ENCODE peak calls at places on chromosomes 5 and 9, in six cellular contexts. P is fibroblast of lung, F is neuronal stem cell, T is IMR-90, J is PC-3, C is H9. L is an unnamed sample.

GRCh38 chr9:125841444-125841843 is 94.3 kb downstream of the PBX3 start:
- DNase-seq in P (no peak), F (no peak), T (no peak), J (no peak), C (no peak), L (no peak)

GRCh38 chr9:113513111-113513510 is 49.6 kb downstream of the RGS3 start:
- DNase-seq in P (no peak), F (no peak), T (no peak), J (no peak), C (no peak), L (no peak)

GRCh38 chr9:82031538-82032280 is 43.1 kb downstream of the SPATA31D1 start:
- DNase-seq in P (peak; percentile 87), F (no peak), T (peak; percentile 88), J (peak; percentile 45), C (no peak), L (no peak)

GRCh38 chr5:172926008-172926523 is 33.2 kb upstream of the RPL26L1 start:
- DNase-seq in P (no peak), F (no peak), T (no peak), J (no peak), C (no peak), L (no peak)

GRCh38 chr5:166596043-166596442 is 1695.4 kb upstream of the WWC1 start:
- DNase-seq in P (no peak), F (no peak), T (no peak), J (no peak), C (no peak), L (no peak)

GRCh38 chr5:69503144-69503488 is 10.5 kb downstream of the OCLN start:
- DNase-seq in P (no peak), F (no peak), T (no peak), J (peak; percentile 41), C (no peak), L (no peak)

GRCh38 chr9:113707953-113708695 is 168.0 kb upstream of the ZNF618 start:
- DNase-seq in P (no peak), F (no peak), T (no peak), J (peak; percentile 2), C (no peak), L (no peak)

GRCh38 chr5:77255617-77256016 is 45.1 kb downstream of the PDE8B start:
- DNase-seq in P (no peak), F (no peak), T (no peak), J (no peak), C (no peak), L (no peak)

GRCh38 chr9:109320734-109321448 is at the start of gene EPB41L4B:
- DNase-seq in P (peak; percentile 75), F (peak; percentile 76), T (peak; percentile 69), J (peak; percentile 88), C (peak; percentile 96), L (peak; percentile 95)
- H3K9ac ChIP-seq in P (no peak within 1 kb of the TSS), F (peak within 1 kb of the TSS; percentile 83), T (no peak within 1 kb of the TSS), J (peak within 1 kb of the TSS; percentile 78), C (peak within 1 kb of the TSS; percentile 6), L (no peak within 1 kb of the TSS)

GRCh38 chr5:65101706-65102105 is 333.0 kb downstream of the CWC27 start:
- DNase-seq in P (no peak), F (no peak), T (peak; percentile 70), J (no peak), C (no peak), L (no peak)

GRCh38 chr5:65102501-65102825 is 333.7 kb downstream of the CWC27 start:
- DNase-seq in P (no peak), F (no peak), T (no peak), J (no peak), C (peak; percentile 40), L (no peak)

GRCh38 chr5:65094279-65094678 is 325.5 kb downstream of the CWC27 start:
- DNase-seq in P (no peak), F (no peak), T (no peak), J (no peak), C (no peak), L (no peak)

GRCh38 chr5:65100846-65101678 is 332.3 kb downstream of the CWC27 start:
- DNase-seq in P (peak; percentile 77), F (peak; percentile 31), T (peak; percentile 86), J (peak; percentile 61), C (peak; percentile 87), L (peak; percentile 52)

DNA sequence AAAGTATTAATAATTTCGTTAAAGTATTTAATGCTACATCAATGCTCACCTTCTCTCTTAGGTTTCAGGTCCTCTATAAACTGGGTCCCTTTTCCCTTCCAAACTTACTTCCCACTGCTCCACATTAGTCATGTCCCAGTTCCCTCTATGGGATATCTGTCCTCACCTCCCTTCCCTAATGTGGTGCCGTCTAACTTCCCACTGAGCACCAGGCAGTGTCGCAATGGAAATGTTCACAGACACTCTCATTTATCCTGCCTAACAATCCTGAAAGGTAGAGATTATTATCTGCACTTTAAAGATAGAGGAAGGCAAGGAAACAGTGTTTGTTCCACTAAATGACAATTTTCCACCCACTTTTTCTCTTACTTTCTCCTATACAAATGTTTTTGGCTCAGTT is 329.7 kb downstream of the CWC27 start:
- DNase-seq in P (no peak), F (no peak), T (no peak), J (no peak), C (no peak), L (no peak)
- H2AFZ ChIP-seq in P (no peak overlapping the region), F (no peak overlapping the region), T (no peak overlapping the region), J (no peak overlapping the region), C (no peak overlapping the region), L (no peak overlapping the region)

DNA sequence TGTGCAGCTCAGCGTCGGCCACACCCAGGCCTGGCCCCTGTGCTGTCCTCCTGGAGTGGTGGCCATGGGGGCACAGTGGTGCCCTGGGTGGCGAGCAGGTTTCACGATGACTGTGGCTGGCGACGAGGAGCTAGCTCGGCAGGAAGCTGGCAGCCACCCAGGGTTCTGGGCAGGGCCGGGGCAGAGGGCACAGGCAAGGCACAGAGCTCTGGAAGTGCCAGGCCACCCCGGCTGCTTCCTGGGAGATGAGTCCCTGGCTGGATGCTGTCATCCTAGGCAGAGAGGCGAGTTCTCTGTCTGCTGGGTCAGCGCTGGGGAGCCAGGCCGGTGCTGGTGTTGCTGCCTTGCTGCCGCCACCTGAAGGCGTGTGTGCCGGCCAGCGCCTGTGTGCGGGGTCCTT is 51.7 kb downstream of the RXRA start:
- DNase-seq in P (no peak), F (no peak), T (no peak), J (peak; percentile 75), C (no peak), L (no peak)
- H3K9ac ChIP-seq in P (no peak overlapping the region), F (peak overlapping the region; percentile 21), T (no peak overlapping the region), J (peak overlapping the region; percentile 48), C (no peak overlapping the region), L (no peak overlapping the region)

DNA sequence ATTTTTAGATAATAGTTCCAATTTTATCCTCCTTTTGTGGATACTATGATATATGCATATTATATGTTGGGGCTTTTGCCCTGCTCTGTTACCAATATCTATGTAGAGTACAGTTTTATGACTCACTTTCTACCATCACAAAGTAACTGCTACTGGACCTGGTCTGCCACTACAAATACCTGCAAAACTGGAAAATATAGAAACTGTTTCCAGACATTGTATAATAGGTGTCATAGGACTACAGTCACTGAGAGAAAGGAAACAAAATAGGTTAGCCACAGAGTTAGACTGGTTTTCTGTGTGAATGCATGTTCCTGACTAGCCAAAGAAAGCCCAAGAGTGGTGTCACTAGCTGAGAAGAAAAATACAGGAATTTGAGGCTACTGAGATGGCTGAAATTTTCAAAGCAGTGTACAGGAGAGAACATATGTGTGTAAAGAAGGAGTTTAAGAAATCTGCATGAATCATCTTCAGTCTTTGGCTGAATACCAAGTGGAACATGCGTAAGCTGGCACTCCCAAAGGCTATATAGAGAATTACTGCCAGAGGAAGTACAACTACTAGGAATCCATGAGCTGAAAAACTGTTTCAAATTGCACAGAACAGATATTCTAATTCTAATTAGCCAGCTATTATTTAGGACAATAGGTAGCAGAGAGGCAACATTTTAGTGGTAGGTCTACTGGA is 29.0 kb upstream of the FAM174A start:
- DNase-seq in P (peak; percentile 87), F (no peak), T (peak; percentile 82), J (peak; percentile 95), C (no peak), L (no peak)
- H2AFZ ChIP-seq in P (no peak overlapping the region), F (no peak overlapping the region), T (no peak overlapping the region), J (peak overlapping the region; percentile 18), C (no peak overlapping the region), L (no peak overlapping the region)

GRCh38 chr9:78383130-78383529 is 86.2 kb downstream of the PSAT1 start:
- DNase-seq in P (peak; percentile 49), F (no peak), T (peak; percentile 45), J (peak; percentile 54), C (no peak), L (peak; percentile 50)
- H3K9ac ChIP-seq in P (no peak overlapping the region), F (no peak overlapping the region), T (no peak overlapping the region), J (no peak overlapping the region), C (no peak overlapping the region), L (no peak overlapping the region)

GRCh38 chr5:108529381-108529780 is 147.5 kb upstream of the FBXL17 start:
- DNase-seq in P (peak; percentile 66), F (no peak), T (peak; percentile 82), J (peak; percentile 58), C (no peak), L (no peak)
- H2AFZ ChIP-seq in P (no peak overlapping the region), F (no peak overlapping the region), T (no peak overlapping the region), J (no peak overlapping the region), C (no peak overlapping the region), L (no peak overlapping the region)

L was measured in Karpas-422.